ENCODE peak calls at places on chromosomes 3 and 15, in four cellular contexts. X is AG20443; L is naive thymus-derived CD8-positive, alpha-beta T cell; C is ACHN. M is an unnamed sample.

GRCh38 chr3:13452490-13453335 is 27.4 kb upstream of the HDAC11 start:
- DNase-seq in C (peak; percentile 72), X (peak; percentile 60), L (peak; percentile 70), M (peak; percentile 5)

GRCh38 chr15:74928771-74929198 is 9.1 kb downstream of the COX5A start:
- DNase-seq in C (no peak), L (no peak), X (no peak), M (no peak)

GRCh38 chr3:184734903-184735630 is 23.2 kb upstream of the MAGEF1 start:
- DNase-seq in C (no peak), L (no peak), X (no peak), M (no peak)

GRCh38 chr3:124467980-124468902 is 262.0 kb upstream of the UMPS start:
- DNase-seq in X (peak; percentile 88), L (no peak), C (peak; percentile 37), M (no peak)

GRCh38 chr3:35744419-35744818 is 105.1 kb downstream of the ARPP21 start:
- DNase-seq in X (no peak), L (no peak), C (no peak), M (no peak)

GRCh38 chr3:118938183-118938961 is 96.3 kb downstream of the IGSF11 start:
- DNase-seq in L (no peak), C (no peak), X (no peak), M (no peak)

GRCh38 chr3:45659661-45660566 is 29.3 kb upstream of the SACM1L start:
- DNase-seq in L (peak; percentile 67), C (peak; percentile 63), X (peak; percentile 80), M (no peak)

GRCh38 chr15:70833897-70834765 is 19.8 kb downstream of the LARP6 start:
- DNase-seq in C (peak; percentile 22), L (no peak), X (peak; percentile 67), M (peak; percentile 83)

GRCh38 chr15:38024293-38025091 is 90.1 kb downstream of the TMCO5A start:
- DNase-seq in X (no peak), C (no peak), L (no peak), M (no peak)

GRCh38 chr3:24963762-24964625 is 464.1 kb upstream of the RARB start:
- DNase-seq in X (no peak), C (peak; percentile 14), L (no peak), M (peak; percentile 8)

GRCh38 chr3:118128886-118129285 is 905.8 kb downstream of the IGSF11 start:
- DNase-seq in L (no peak), X (peak; percentile 9), C (no peak), M (no peak)

GRCh38 chr3:146159037-146159436 is 1.9 kb downstream of the PLOD2 start:
- DNase-seq in C (peak; percentile 29), X (no peak), L (no peak), M (no peak)

GRCh38 chr15:99120050-99120777 is 15.3 kb downstream of the SYNM start:
- DNase-seq in X (no peak), L (no peak), C (no peak), M (no peak)

GRCh38 chr15:85100186-85100937 is 118.7 kb downstream of the PDE8A start:
- DNase-seq in X (no peak), L (no peak), C (no peak), M (no peak)

GRCh38 chr15:99565031-99565280 is 828 bp upstream of the MEF2A start:
- DNase-seq in L (no peak), X (no peak), C (no peak), M (no peak)

GRCh38 chr3:67875858-67876257 is 221.4 kb upstream of the SUCLG2 start:
- DNase-seq in C (no peak), X (no peak), L (no peak), M (no peak)

GRCh38 chr3:186220365-186220764 is 111.5 kb upstream of the ETV5 start:
- DNase-seq in C (no peak), L (no peak), X (no peak), M (no peak)

GRCh38 chr3:170703121-170703588 is 117.3 kb upstream of the SLC7A14 start:
- DNase-seq in L (no peak), X (peak; percentile 77), C (no peak), M (peak; percentile 60)

GRCh38 chr3:163384383-163384782 is 1693.9 kb downstream of the SI start:
- DNase-seq in X (no peak), C (no peak), L (no peak), M (no peak)

GRCh38 chr3:138195491-138195890 is 8.4 kb downstream of the ARMC8 start:
- DNase-seq in L (no peak), C (no peak), X (no peak), M (no peak)

GRCh38 chr3:77939726-77940125 is 899.8 kb downstream of the ROBO2 start:
- DNase-seq in C (no peak), L (no peak), X (no peak), M (no peak)

GRCh38 chr15:32893412-32893811 is 175.6 kb downstream of the GREM1 start:
- DNase-seq in L (no peak), C (no peak), X (peak; percentile 30), M (no peak)

GRCh38 chr3:148147896-148148295 is 549.8 kb upstream of the AGTR1 start:
- DNase-seq in X (peak; percentile 8), C (no peak), L (no peak), M (no peak)

GRCh38 chr3:53703630-53704362 is 142.4 kb downstream of the CHDH start:
- DNase-seq in L (no peak), C (no peak), X (no peak), M (no peak)

GRCh38 chr15:78685157-78685830 is 44.3 kb upstream of the CHRNB4 start:
- DNase-seq in C (no peak), L (no peak), X (no peak), M (no peak)

GRCh38 chr15:61724276-61724939 is 335.8 kb downstream of the VPS13C start:
- DNase-seq in C (no peak), L (no peak), X (no peak), M (no peak)

GRCh38 chr3:45545476-45545875 is 49.1 kb upstream of the LIMD1 start:
- DNase-seq in C (no peak), L (no peak), X (peak; percentile 64), M (no peak)

GRCh38 chr3:12870942-12871341 is 29.6 kb upstream of the RPL32 start:
- DNase-seq in C (no peak), X (peak; percentile 89), L (no peak), M (no peak)

GRCh38 chr3:187889601-187890404 is 144.5 kb upstream of the BCL6 start:
- DNase-seq in C (no peak), L (no peak), X (peak; percentile 52), M (no peak)